ENCODE peak calls at places on chromosomes 12 and 14, in five cellular contexts. One of them, this sample, is unnamed.

GRCh38 chr12:115998119-115998633 is 279.3 kb downstream of the MED13L start:
- DNase-seq in stomach: no peak
- DNase-seq in tibial nerve: no peak
- DNase-seq in ascending aorta: no peak
- DNase-seq in BJ: peak; percentile 8
- DNase-seq in this sample: peak; percentile 21

GRCh38 chr12:110335481-110336045 is 54.5 kb downstream of the ATP2A2 start:
- DNase-seq in stomach: no peak
- DNase-seq in tibial nerve: no peak
- DNase-seq in ascending aorta: no peak
- DNase-seq in BJ: no peak
- DNase-seq in this sample: no peak

GRCh38 chr12:123286997-123287396 is 15.3 kb upstream of the CDK2AP1 start:
- DNase-seq in stomach: no peak
- DNase-seq in tibial nerve: no peak
- DNase-seq in ascending aorta: no peak
- DNase-seq in BJ: no peak
- DNase-seq in this sample: no peak

GRCh38 chr14:64423987-64424386 is 35.8 kb downstream of the MTHFD1 start:
- DNase-seq in stomach: no peak
- DNase-seq in tibial nerve: no peak
- DNase-seq in ascending aorta: no peak
- DNase-seq in BJ: no peak
- DNase-seq in this sample: no peak

GRCh38 chr14:100037351-100037750 is 27.9 kb upstream of the EVL start:
- DNase-seq in stomach: peak; percentile 30
- DNase-seq in tibial nerve: no peak
- DNase-seq in ascending aorta: no peak
- DNase-seq in BJ: no peak
- DNase-seq in this sample: no peak

GRCh38 chr14:66174453-66174891 is 311.7 kb upstream of the CCDC196 start:
- DNase-seq in stomach: no peak
- DNase-seq in tibial nerve: no peak
- DNase-seq in ascending aorta: no peak
- DNase-seq in BJ: no peak
- DNase-seq in this sample: no peak

GRCh38 chr14:33509454-33509853 is 441.4 kb downstream of the EGLN3 start:
- DNase-seq in stomach: no peak
- DNase-seq in tibial nerve: no peak
- DNase-seq in ascending aorta: no peak
- DNase-seq in BJ: no peak
- DNase-seq in this sample: no peak

GRCh38 chr12:96375173-96375572 is 25.1 kb downstream of the CDK17 start:
- DNase-seq in stomach: no peak
- DNase-seq in tibial nerve: no peak
- DNase-seq in ascending aorta: no peak
- DNase-seq in BJ: no peak
- DNase-seq in this sample: no peak

GRCh38 chr12:103169-103981 is 36.8 kb downstream of the IQSEC3 start:
- DNase-seq in stomach: no peak
- DNase-seq in tibial nerve: no peak
- DNase-seq in ascending aorta: no peak
- DNase-seq in BJ: no peak
- DNase-seq in this sample: no peak

GRCh38 chr12:105696-106095 is 39.1 kb downstream of the IQSEC3 start:
- DNase-seq in stomach: no peak
- DNase-seq in tibial nerve: no peak
- DNase-seq in ascending aorta: no peak
- DNase-seq in BJ: no peak
- DNase-seq in this sample: no peak

GRCh38 chr12:104573-105081 is 38.1 kb downstream of the IQSEC3 start:
- DNase-seq in stomach: no peak
- DNase-seq in tibial nerve: no peak
- DNase-seq in ascending aorta: no peak
- DNase-seq in BJ: no peak
- DNase-seq in this sample: no peak

GRCh38 chr12:108594-108993 is 42.0 kb downstream of the IQSEC3 start:
- DNase-seq in stomach: peak; percentile 54
- DNase-seq in tibial nerve: no peak
- DNase-seq in ascending aorta: no peak
- DNase-seq in BJ: no peak
- DNase-seq in this sample: no peak

GRCh38 chr12:106118-106561 is 39.6 kb downstream of the IQSEC3 start:
- DNase-seq in stomach: no peak
- DNase-seq in tibial nerve: no peak
- DNase-seq in ascending aorta: no peak
- DNase-seq in BJ: no peak
- DNase-seq in this sample: no peak
- TF ChIP-seq CTCF in stomach: no peak
- TF ChIP-seq CTCF in tibial nerve: no peak
- TF ChIP-seq CTCF in ascending aorta: no peak
- TF ChIP-seq CTCF in BJ: no peak
- TF ChIP-seq CTCF in this sample: no peak

DNA sequence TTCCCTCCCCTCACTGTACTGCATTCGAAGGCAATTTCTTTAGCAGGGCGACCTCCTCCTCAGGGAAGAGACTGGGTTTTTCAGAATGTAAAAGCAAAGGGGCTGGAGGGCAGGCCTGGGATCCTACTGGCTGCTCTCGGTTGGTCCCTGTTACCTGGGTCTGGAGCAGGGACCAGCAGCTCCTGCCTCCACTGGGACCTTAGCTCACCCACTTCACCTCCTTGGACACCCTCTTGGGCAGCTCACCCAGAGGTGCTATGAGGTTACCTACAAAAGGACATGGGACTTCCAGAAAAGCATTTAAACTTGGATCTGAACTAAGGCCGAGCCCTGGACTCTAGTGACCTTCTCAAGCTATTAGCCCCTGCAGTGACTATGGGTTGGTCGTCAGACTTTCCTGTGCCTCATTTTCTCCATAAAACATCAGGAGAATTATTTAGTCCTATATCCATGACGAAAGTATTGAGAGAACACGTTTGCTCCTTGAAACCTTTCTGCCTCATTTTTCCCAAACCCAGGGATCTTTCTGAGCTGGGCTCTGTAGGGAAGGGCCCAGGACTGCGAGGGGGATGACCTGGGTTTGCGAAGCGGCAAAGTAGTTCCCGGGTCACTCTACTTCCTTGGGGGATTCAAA is 65.0 kb downstream of the FBXL14 start:
- DNase-seq in stomach: no peak
- DNase-seq in tibial nerve: no peak
- DNase-seq in ascending aorta: no peak
- DNase-seq in BJ: no peak
- DNase-seq in this sample: no peak
- H3K4me3 ChIP-seq in stomach: peak overlapping the region; percentile 62
- H3K4me3 ChIP-seq in tibial nerve: peak overlapping the region; percentile 53
- H3K4me3 ChIP-seq in ascending aorta: peak overlapping the region; percentile 87
- H3K4me3 ChIP-seq in BJ: peak overlapping the region; percentile 78
- H3K4me3 ChIP-seq in this sample: peak overlapping the region; percentile 67

GRCh38 chr12:48454675-48455074 is 17.7 kb upstream of the ANP32D start:
- DNase-seq in stomach: no peak
- DNase-seq in tibial nerve: no peak
- DNase-seq in ascending aorta: no peak
- DNase-seq in BJ: peak; percentile 1
- DNase-seq in this sample: no peak
- TF ChIP-seq CTCF in stomach: no peak
- TF ChIP-seq CTCF in tibial nerve: peak; percentile 22
- TF ChIP-seq CTCF in ascending aorta: peak; percentile 59
- TF ChIP-seq CTCF in BJ: peak; percentile 31
- TF ChIP-seq CTCF in this sample: peak; percentile 10

GRCh38 chr14:74942164-74942563 is 13.2 kb downstream of the PGF start:
- DNase-seq in stomach: no peak
- DNase-seq in tibial nerve: no peak
- DNase-seq in ascending aorta: no peak
- DNase-seq in BJ: no peak
- DNase-seq in this sample: no peak
- H3K4me3 ChIP-seq in stomach: no peak overlapping the region
- H3K4me3 ChIP-seq in tibial nerve: no peak overlapping the region
- H3K4me3 ChIP-seq in ascending aorta: no peak overlapping the region
- H3K4me3 ChIP-seq in BJ: no peak overlapping the region
- H3K4me3 ChIP-seq in this sample: no peak overlapping the region